ENCODE peak calls at places on chromosome 5, in nine cellular contexts. L, Y, H, N, O, E, P, S and B are unnamed samples.
A peak's percentile ranks its signal among the peaks of the same experiment; 100 is the strongest.

GRCh38 chr5:124724357-124725039 is 21.9 kb downstream of the ZNF608 start:
- DNase-seq in S (no peak), E (no peak), L (no peak), Y (no peak), O (no peak), H (no peak), N (peak; percentile 10), P (no peak), B (no peak)

GRCh38 chr5:154159343-154159742 is 31.2 kb upstream of the GALNT10 start:
- DNase-seq in P (no peak), L (no peak), O (no peak), S (peak; percentile 42), H (peak; percentile 61), Y (no peak), E (no peak), N (peak; percentile 5), B (peak; percentile 15)

GRCh38 chr5:54329731-54330709 is 19.6 kb upstream of the ARL15 start:
- DNase-seq in L (no peak), O (no peak), N (no peak), Y (peak; percentile 20), S (peak; percentile 96), H (peak; percentile 99), E (no peak), P (no peak), B (peak; percentile 88)

GRCh38 chr5:56340196-56340980 is 107.3 kb upstream of the ANKRD55 start:
- DNase-seq in S (peak; percentile 63), P (no peak), O (no peak), L (no peak), E (no peak), N (no peak), Y (no peak), H (no peak), B (no peak)

GRCh38 chr5:163916376-163916775 is 411.0 kb downstream of the MAT2B start:
- DNase-seq in Y (peak; percentile 18), L (no peak), P (no peak), H (peak; percentile 24), S (peak; percentile 8), E (no peak), O (no peak), N (no peak), B (no peak)

GRCh38 chr5:169788168-169788567 is 151.1 kb downstream of the DOCK2 start:
- DNase-seq in O (no peak), N (no peak), P (no peak), E (no peak), H (peak; percentile 86), S (peak; percentile 69), L (no peak), Y (no peak), B (peak; percentile 75)

GRCh38 chr5:56610093-56610698 is 205.2 kb upstream of the MAP3K1 start:
- DNase-seq in H (no peak), S (no peak), E (no peak), L (no peak), P (no peak), N (peak; percentile 53), Y (no peak), O (no peak), B (peak; percentile 25)

GRCh38 chr5:168978015-168978414 is 322.9 kb downstream of the SLIT3 start:
- DNase-seq in O (no peak), N (no peak), S (peak; percentile 1), E (no peak), P (no peak), L (no peak), H (peak; percentile 89), Y (no peak), B (peak; percentile 62)

GRCh38 chr5:158773151-158773550 is 326.6 kb downstream of the EBF1 start:
- DNase-seq in S (no peak), H (peak; percentile 9), N (no peak), Y (no peak), E (no peak), O (no peak), P (no peak), L (no peak), B (no peak)

GRCh38 chr5:150034677-150035076 is 34.1 kb downstream of the HMGXB3 start:
- DNase-seq in P (no peak), O (no peak), L (no peak), Y (no peak), E (no peak), H (peak; percentile 95), S (peak; percentile 90), N (no peak), B (no peak)

GRCh38 chr5:150038547-150038946 is 38.0 kb downstream of the HMGXB3 start:
- DNase-seq in E (no peak), N (no peak), S (no peak), Y (no peak), H (no peak), P (no peak), L (no peak), O (no peak), B (no peak)

GRCh38 chr5:150035139-150035893 is 34.8 kb downstream of the HMGXB3 start:
- DNase-seq in S (no peak), P (no peak), L (no peak), H (no peak), E (no peak), O (no peak), Y (no peak), N (no peak), B (no peak)

GRCh38 chr5:150033334-150033733 is 32.8 kb downstream of the HMGXB3 start:
- DNase-seq in H (no peak), E (no peak), L (no peak), N (no peak), Y (no peak), S (no peak), O (no peak), P (no peak), B (no peak)

DNA sequence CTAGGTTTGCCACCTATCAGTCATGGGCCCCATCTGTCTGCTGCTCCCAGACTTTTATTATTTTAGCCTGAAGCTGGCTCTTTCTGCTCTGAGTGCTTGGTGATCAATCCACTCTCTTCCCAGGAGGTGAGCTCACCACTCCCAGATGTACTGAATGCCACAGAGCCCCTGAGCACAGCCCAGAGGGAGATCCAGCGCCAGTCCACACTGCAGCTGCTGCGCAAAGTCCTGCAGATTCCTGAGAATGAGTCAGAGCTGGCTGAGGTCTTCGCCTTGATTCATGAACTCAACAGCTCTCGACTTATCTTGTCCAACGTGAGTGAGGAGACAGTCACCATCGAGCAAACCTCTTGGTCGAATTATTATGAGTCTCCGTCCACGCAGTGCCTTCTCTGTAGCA is 36.0 kb downstream of the HMGXB3 start:
- DNase-seq in L (no peak), H (peak; percentile 100), P (no peak), O (no peak), E (no peak), Y (no peak), N (no peak), S (peak; percentile 99), B (peak; percentile 88)
- H3K36me3 ChIP-seq in L (peaks cover 67% of the 10 kb centered on the region), H (peaks cover 20% of the 10 kb centered on the region), P (peaks cover 84% of the 10 kb centered on the region), O (no peaks in the 10 kb centered on the region), E (peaks cover 94% of the 10 kb centered on the region), Y (peaks cover 23% of the 10 kb centered on the region), N (peaks cover 94% of the 10 kb centered on the region), S (peaks cover 44% of the 10 kb centered on the region), B (peaks cover 92% of the 10 kb centered on the region)

DNA sequence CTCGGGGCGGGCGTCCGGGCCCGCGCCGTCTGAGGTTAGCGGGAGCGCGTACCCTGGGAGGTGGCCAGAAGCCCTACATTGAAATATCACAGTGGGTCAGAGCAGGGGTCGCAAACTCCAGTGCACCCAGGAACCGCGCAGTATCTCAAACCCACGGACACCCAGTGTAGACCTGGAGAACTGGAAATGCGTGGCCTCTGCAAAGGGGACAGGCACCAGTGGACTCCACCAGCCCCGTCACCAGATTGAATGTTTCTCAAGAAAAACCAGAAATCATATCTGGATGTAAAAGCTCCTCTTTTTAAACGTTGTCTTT is 117.6 kb upstream of the SMIM23 start:
- DNase-seq in E (no peak), P (no peak), S (no peak), H (no peak), N (no peak), O (no peak), L (no peak), Y (no peak), B (no peak)
- H3K9ac ChIP-seq in E (no peak overlapping the region), P (no peak overlapping the region), S (no peak overlapping the region), H (no peak overlapping the region), N (no peak overlapping the region), O (no peak overlapping the region), L (peak overlapping the region; percentile 14), Y (no peak overlapping the region), B (no peak overlapping the region)

GRCh38 chr5:150021491-150022162 is 21.1 kb downstream of the HMGXB3 start:
- DNase-seq in N (peak; percentile 89), H (peak; percentile 91), E (no peak), Y (no peak), P (peak; percentile 79), O (no peak), S (peak; percentile 19), L (peak; percentile 80), B (peak; percentile 88)
- H3K36me3 ChIP-seq in N (peaks cover 94% of the 10 kb centered on the region), H (peaks cover 16% of the 10 kb centered on the region), E (peaks cover 67% of the 10 kb centered on the region), Y (peaks cover 14% of the 10 kb centered on the region), P (peaks cover 53% of the 10 kb centered on the region), O (peaks cover 8% of the 10 kb centered on the region), S (peaks cover 30% of the 10 kb centered on the region), L (peaks cover 28% of the 10 kb centered on the region), B (peaks cover 68% of the 10 kb centered on the region)

GRCh38 chr5:79704553-79704952 is 14.9 kb downstream of the CMYA5 start:
- DNase-seq in O (no peak), E (no peak), P (no peak), N (no peak), Y (no peak), H (no peak), S (no peak), L (no peak), B (no peak)

GRCh38 chr5:79703381-79703645 is 13.7 kb downstream of the CMYA5 start:
- DNase-seq in L (no peak), H (no peak), Y (no peak), E (no peak), O (no peak), S (no peak), N (no peak), P (no peak), B (no peak)

GRCh38 chr5:79705632-79706031 is 16.0 kb downstream of the CMYA5 start:
- DNase-seq in O (no peak), P (no peak), H (no peak), Y (no peak), N (no peak), S (no peak), L (no peak), E (no peak), B (no peak)

GRCh38 chr5:79699766-79700400 is 10.2 kb downstream of the CMYA5 start:
- DNase-seq in Y (no peak), N (no peak), O (no peak), H (peak; percentile 47), S (no peak), E (no peak), P (no peak), L (no peak), B (peak; percentile 15)

DNA sequence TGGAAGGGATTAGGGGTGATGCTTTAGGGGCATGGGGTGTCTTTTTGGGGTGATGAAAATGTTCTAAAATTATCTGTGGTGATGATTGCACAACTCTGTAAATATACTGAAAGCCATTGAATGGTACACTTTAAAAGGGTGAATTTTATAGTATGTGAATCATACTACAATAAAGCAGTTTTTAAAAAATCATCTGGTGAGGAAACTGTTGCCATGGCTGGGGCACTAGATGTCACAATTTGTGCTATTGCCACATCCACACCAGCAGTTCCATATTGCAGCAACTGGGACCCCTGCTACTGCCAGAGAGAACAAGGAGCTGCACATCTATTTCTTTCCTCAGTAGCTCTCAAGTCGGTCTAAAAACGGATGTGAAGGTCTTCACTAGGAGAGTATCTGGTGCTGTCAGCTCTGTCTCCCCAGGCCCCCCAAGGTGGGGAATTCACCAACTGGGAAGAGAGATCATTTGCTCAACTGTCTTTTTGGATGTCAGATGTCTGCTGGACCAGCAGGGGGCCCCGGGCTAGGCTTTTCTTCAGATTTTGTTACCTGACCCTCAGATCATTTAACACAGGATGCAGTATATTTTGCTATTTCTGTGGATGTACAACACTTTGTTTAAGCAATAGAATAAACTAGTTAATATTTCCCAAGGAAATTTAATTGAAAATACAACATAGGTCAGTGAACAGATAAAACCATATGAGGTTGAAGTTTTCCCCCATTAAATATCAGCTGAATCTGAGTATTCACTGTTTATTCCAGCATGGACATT is 13.2 kb downstream of the CMYA5 start:
- DNase-seq in E (peak; percentile 10), Y (no peak), L (no peak), N (peak; percentile 74), H (no peak), O (peak; percentile 49), S (no peak), P (no peak), B (peak; percentile 34)
- H3K9ac ChIP-seq in E (no peak overlapping the region), Y (no peak overlapping the region), L (no peak overlapping the region), N (no peak overlapping the region), H (no peak overlapping the region), O (no peak overlapping the region), S (no peak overlapping the region), P (no peak overlapping the region), B (no peak overlapping the region)